ENCODE peak calls at places on chromosomes 7 and 10, in five cellular contexts. G is activated CD8-positive, alpha-beta memory T cell treated with anti-CD3 and anti-CD28 coated beads for 24 hours; C is iris pigment epithelial cell; B is activated T-helper 9 cell treated with anti-CD3 and anti-CD28 coated beads, Interleukin-2, amount 50 U/mL, for 16 hours; U is HFF-Myc. I is an unnamed sample.

GRCh38 chr10:131090761-131091661 is 220.5 kb downstream of the TCERG1L start:
- DNase-seq in B (no peak), G (no peak), C (no peak), U (no peak), I (no peak)

GRCh38 chr10:70582793-70583700 is 19.5 kb downstream of the PRF1 start:
- DNase-seq in B (no peak), G (no peak), U (no peak), C (no peak), I (no peak)

GRCh38 chr7:1533569-1534329 is 3.2 kb downstream of the MAFK start:
- DNase-seq in C (peak), U (peak), B (no peak), G (peak), I (peak)

GRCh38 chr10:73932625-73933112 is 21.7 kb downstream of the PLAU start:
- DNase-seq in C (no peak), G (no peak), B (no peak), U (no peak), I (no peak)

GRCh38 chr7:4738711-4739527 is 36.5 kb upstream of the AP5Z1 start:
- DNase-seq in U (peak), B (no peak), C (peak), G (peak), I (peak)

GRCh38 chr7:112286294-112287086 is 80.0 kb downstream of the ZNF277 start:
- DNase-seq in B (no peak), G (no peak), C (no peak), U (no peak), I (no peak)

GRCh38 chr10:73843254-73843653 is 31.1 kb downstream of the CAMK2G start:
- DNase-seq in C (peak), U (no peak), B (no peak), G (no peak), I (no peak)

GRCh38 chr10:32379314-32379949 is 32.5 kb upstream of the EPC1 start:
- DNase-seq in U (peak), B (no peak), G (no peak), C (peak), I (peak)

GRCh38 chr7:33841658-33842057 is 63.7 kb upstream of the BMPER start:
- DNase-seq in B (no peak), G (no peak), C (peak), U (no peak), I (peak)

GRCh38 chr10:84194424-84195043 is at the start of gene CDHR1:
- DNase-seq in U (no peak), B (peak), G (peak), C (no peak), I (no peak)

GRCh38 chr7:115354925-115355324 is 433.0 kb downstream of the MDFIC start:
- DNase-seq in G (no peak), B (no peak), U (no peak), C (no peak), I (no peak)

GRCh38 chr10:105358911-105359310 is 717.8 kb downstream of the SORCS3 start:
- DNase-seq in B (no peak), G (no peak), C (no peak), U (no peak), I (no peak)

GRCh38 chr10:23146069-23146657 is 45.9 kb upstream of the PTF1A start:
- DNase-seq in C (no peak), G (no peak), B (no peak), U (no peak), I (no peak)

GRCh38 chr7:127393370-127394058 is 1.0 kb upstream of the ZNF800 start:
- DNase-seq in U (no peak), C (peak), G (no peak), B (no peak), I (no peak)

GRCh38 chr7:44987996-44988395 is 9.2 kb upstream of the MYO1G start:
- DNase-seq in G (no peak), B (no peak), C (no peak), U (no peak), I (no peak)

GRCh38 chr10:45253183-45253914 is 62.1 kb downstream of the OR13A1 start:
- DNase-seq in C (no peak), B (no peak), G (no peak), U (no peak), I (no peak)

GRCh38 chr7:64562621-64563275 is at the start of gene ZNF680:
- DNase-seq in B (peak), U (peak), C (peak), G (peak), I (peak)

GRCh38 chr7:4123823-4124222 is 558.3 kb upstream of the FOXK1 start:
- DNase-seq in B (no peak), G (no peak), C (peak), U (no peak), I (no peak)

GRCh38 chr7:78510580-78511188 is 712.1 kb downstream of the PHTF2 start:
- DNase-seq in C (peak), B (no peak), U (peak), G (no peak), I (peak)

GRCh38 chr7:41701068-41701467 is 1.8 kb downstream of the INHBA start:
- DNase-seq in B (no peak), U (no peak), G (no peak), C (no peak), I (no peak)

GRCh38 chr10:32059472-32059871 is 3.2 kb upstream of the KIF5B start:
- DNase-seq in G (no peak), B (no peak), U (no peak), C (no peak), I (no peak)

GRCh38 chr10:99984201-99984600 is 25.5 kb downstream of the DNMBP start:
- DNase-seq in B (no peak), U (no peak), G (no peak), C (no peak), I (peak)